ENCODE peak calls at places on chromosomes 3 and 15, in four cellular contexts. K is A549, R is WTC11, V is K562. Z is an unnamed sample.

GRCh38 chr15:90883971-90884718 is at the start of gene FES:
- DNase-seq in R (peak), K (no peak), V (no peak), Z (no peak)

GRCh38 chr3:185852562-185853135 is 27.8 kb upstream of the IGF2BP2 start:
- DNase-seq in K (no peak), R (no peak), V (no peak), Z (no peak)

GRCh38 chr15:44101286-44101685 is 93.8 kb downstream of the FRMD5 start:
- DNase-seq in K (no peak), V (no peak), R (no peak), Z (no peak)

GRCh38 chr3:129173725-129174124 is 10.0 kb downstream of the CNBP start:
- DNase-seq in K (no peak), V (no peak), R (no peak), Z (no peak)

GRCh38 chr3:7536921-7537320 is 676.0 kb downstream of the GRM7 start:
- DNase-seq in V (no peak), R (no peak), K (no peak), Z (no peak)

GRCh38 chr3:179321585-179322322 is 1.1 kb upstream of the ZNF639 start:
- DNase-seq in V (peak), K (peak), R (peak), Z (peak)

GRCh38 chr15:89936051-89936792 is 23.5 kb upstream of the ARPIN start:
- DNase-seq in R (no peak), K (no peak), V (no peak), Z (no peak)

GRCh38 chr3:69671082-69671952 is 67.9 kb upstream of the MITF start:
- DNase-seq in K (peak), R (no peak), V (peak), Z (peak)

GRCh38 chr15:78831229-78832207 is 20.3 kb upstream of the ADAMTS7 start:
- DNase-seq in R (no peak), V (no peak), K (no peak), Z (no peak)

GRCh38 chr15:94070341-94071275 is 160.8 kb upstream of the MCTP2 start:
- DNase-seq in K (peak), V (no peak), R (peak), Z (no peak)

GRCh38 chr15:63601026-63601726 is 4.0 kb downstream of the FBXL22 start:
- DNase-seq in R (peak), V (no peak), K (peak), Z (no peak)

GRCh38 chr3:46918202-46918601 is 40.7 kb downstream of the PTH1R start:
- DNase-seq in K (no peak), V (no peak), R (no peak), Z (no peak)
- TF ChIP-seq NR3C1 in K (no peak), V (no peak), R (no peak), Z (no peak)

GRCh38 chr3:28860307-28860706 is 420.6 kb upstream of the RBMS3 start:
- DNase-seq in K (no peak), R (no peak), V (no peak), Z (no peak)

GRCh38 chr3:28859897-28860296 is 421.0 kb upstream of the RBMS3 start:
- DNase-seq in K (no peak), R (no peak), V (no peak), Z (no peak)

GRCh38 chr3:28853830-28854229 is 427.0 kb upstream of the RBMS3 start:
- DNase-seq in R (no peak), K (peak), V (no peak), Z (no peak)

DNA sequence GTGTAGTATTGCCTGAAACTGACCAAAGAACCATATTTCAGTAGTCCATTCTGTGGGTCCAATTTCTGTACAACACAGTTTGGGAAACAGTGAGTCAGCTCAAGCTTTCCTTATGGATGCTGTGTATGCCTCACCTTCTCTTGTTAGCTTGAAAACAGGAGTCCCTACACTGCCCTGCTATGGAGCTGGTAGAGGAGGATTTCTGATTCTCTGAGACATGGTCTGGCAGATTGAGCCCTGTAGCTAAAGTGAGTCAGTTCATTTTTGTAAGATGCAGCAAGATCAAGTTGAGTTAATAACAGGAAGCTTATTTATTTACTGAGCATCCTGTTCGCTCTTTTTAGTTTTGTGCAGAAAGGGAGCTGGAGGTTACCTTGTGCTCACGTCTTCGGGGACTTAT is 424.1 kb upstream of the RBMS3 start:
- DNase-seq in V (no peak), R (no peak), K (no peak), Z (no peak)
- TF ChIP-seq NR3C1 in V (no peak), R (no peak), K (no peak), Z (no peak)

DNA sequence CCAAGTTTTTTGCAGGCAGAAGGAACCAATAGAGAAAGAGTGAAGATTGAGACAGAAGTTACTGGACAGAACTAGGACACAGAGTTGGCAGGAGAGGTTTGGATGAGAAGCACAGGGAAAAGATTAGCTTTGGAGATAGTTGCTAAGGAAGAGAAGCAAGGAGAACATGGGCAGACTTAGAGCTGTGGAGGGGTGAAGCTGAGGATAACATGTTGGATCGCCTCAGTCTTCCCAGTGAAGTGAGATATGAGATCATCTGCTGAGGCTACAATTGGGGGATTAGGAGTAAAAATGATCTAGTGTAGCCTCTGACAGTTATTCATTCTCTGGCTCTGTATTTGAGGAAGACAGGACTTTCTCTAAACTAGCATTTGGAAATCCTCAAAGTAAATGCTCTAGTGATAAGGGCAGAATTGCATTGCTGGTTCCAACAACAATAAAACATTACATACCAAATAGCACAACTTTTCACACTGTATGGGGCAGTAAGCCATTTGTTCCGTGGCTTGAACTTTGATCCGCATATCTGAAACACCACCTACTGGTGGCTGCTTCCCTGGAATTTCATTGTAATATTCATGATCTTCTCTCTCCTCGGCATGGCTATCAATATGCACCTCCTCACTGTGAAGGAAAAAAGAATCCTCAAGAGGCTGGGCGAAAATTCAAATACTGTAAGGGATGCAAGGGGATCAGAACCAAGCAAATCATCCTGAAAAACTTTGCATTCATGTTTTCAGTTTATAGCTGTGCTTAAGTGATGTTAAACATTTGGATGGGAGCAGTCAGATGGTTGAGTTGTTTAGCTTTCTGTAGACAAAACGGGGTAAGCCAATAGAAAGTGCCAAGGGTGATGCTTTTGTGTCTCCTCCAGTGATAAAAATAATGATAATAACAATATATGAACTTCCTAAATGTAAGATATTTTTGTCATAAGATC is 22.2 kb upstream of the EID1 start:
- DNase-seq in R (no peak), V (peak), K (peak), Z (peak)
- TF ChIP-seq NR3C1 in R (no peak), V (no peak), K (no peak), Z (no peak)

GRCh38 chr3:99240700-99241099 is 339.2 kb upstream of the DCBLD2 start:
- DNase-seq in K (no peak), V (no peak), R (no peak), Z (no peak)
- TF ChIP-seq NR3C1 in K (no peak), V (no peak), R (no peak), Z (no peak)

GRCh38 chr3:171770689-171771620 is 39.3 kb downstream of the PLD1 start:
- DNase-seq in K (peak), V (peak), R (peak), Z (peak)
- TF ChIP-seq NR3C1 in K (no peak), V (no peak), R (no peak), Z (no peak)

GRCh38 chr15:45387379-45388007 is 9.1 kb upstream of the GATM start:
- DNase-seq in K (peak), R (no peak), V (no peak), Z (peak)
- TF ChIP-seq NR3C1 in K (no peak), R (no peak), V (no peak), Z (no peak)

DNA sequence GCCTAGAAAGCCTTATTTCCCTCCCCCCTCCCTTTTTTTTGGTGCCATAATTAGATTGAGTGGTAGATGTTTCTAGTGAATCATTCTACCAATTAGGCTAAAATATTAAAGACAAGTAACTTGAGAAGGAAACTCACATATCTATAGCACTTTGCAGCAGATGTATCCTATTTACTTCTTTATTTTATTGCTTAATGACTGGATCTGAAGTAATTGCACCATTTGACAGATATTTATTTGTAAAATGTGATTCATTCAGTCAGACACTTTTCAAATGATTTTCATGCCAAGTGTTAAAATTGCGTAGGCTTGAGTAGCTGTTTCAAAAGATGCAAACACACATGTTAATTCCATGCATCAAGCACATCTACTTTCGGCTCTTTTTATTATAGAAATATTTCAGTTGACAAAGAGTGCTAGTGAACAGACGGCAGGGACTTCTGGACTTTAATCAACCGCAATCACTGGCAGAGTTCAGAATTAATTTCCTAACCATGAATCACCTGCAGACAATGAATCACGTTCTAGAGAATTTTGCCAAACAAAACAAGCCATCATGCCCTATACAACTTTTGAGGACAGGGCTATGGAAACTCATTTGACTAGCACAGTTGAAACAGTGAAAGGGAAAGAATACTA is 636.9 kb downstream of the MECOM start:
- DNase-seq in V (no peak), K (no peak), R (no peak), Z (peak)
- TF ChIP-seq NR3C1 in V (no peak), K (no peak), R (no peak), Z (no peak)

GRCh38 chr3:112763258-112763657 is 83.4 kb downstream of the CD200R1L start:
- DNase-seq in K (no peak), V (no peak), R (no peak), Z (no peak)
- TF ChIP-seq NR3C1 in K (no peak), V (no peak), R (no peak), Z (no peak)

DNA sequence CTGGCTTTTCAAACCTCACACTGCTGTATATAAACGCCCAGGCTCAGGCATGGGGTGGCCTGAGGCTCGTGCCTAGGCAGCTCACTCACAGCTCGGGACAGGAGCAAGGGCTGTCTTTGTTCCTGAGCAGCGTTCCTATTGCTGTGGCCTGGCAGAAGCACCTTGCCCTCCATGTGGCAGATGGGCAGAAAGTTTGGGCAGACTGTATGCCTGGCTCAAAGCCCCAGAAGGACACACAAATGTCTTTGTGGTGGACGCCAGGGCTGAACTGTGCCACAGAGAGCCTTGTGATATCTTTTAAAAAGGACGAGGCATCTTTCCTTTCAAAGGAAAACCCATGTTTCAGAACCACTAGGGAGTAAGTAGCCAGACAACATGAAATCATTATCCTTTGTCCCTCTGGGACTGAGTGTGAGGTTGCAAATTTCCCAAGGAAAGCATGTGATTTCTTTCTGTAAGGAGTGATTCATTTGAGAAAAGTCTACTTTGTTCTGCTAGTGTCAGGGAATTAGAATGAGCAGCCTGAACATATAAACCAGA is 29.3 kb upstream of the UBE2E1 start:
- DNase-seq in V (no peak), R (no peak), K (no peak), Z (no peak)
- TF ChIP-seq NR3C1 in V (no peak), R (no peak), K (no peak), Z (no peak)